ENCODE peak calls at places on chromosomes 6 and 20, in eight cellular contexts. L, R, Q, A, V, Y, O and Z are unnamed samples.

GRCh38 chr6:100664274-100665040 is 199.7 kb upstream of the SIM1 start:
- DNase-seq in L (no peak), R (peak; percentile 2), Q (no peak), A (no peak), V (peak; percentile 14), Y (peak; percentile 9), O (no peak), Z (no peak)

GRCh38 chr6:30931272-30931671 is 698 bp downstream of the SFTA2 start:
- DNase-seq in L (no peak), R (no peak), Q (no peak), A (no peak), V (no peak), Y (no peak), O (no peak), Z (no peak)

GRCh38 chr20:13648291-13648690 is 9.6 kb upstream of the TASP1 start:
- DNase-seq in L (no peak), R (no peak), Q (no peak), A (no peak), V (no peak), Y (no peak), O (no peak), Z (no peak)

GRCh38 chr6:147040521-147040920 is 163.7 kb upstream of the STXBP5 start:
- DNase-seq in L (no peak), R (no peak), Q (no peak), A (no peak), V (no peak), Y (no peak), O (no peak), Z (no peak)

GRCh38 chr6:129598244-129599187 is 111.5 kb downstream of the ARHGAP18 start:
- DNase-seq in L (no peak), R (peak; percentile 57), Q (no peak), A (no peak), V (peak; percentile 58), Y (peak; percentile 67), O (no peak), Z (peak; percentile 57)

GRCh38 chr6:96391776-96392175 is 129.8 kb upstream of the UFL1 start:
- DNase-seq in L (no peak), R (no peak), Q (no peak), A (peak; percentile 16), V (no peak), Y (peak; percentile 76), O (peak; percentile 44), Z (no peak)

GRCh38 chr6:168133186-168133585 is 54.2 kb upstream of the FRMD1 start:
- DNase-seq in L (no peak), R (no peak), Q (no peak), A (no peak), V (no peak), Y (peak; percentile 44), O (no peak), Z (no peak)

GRCh38 chr6:140252099-140252498 is 877.7 kb upstream of the CITED2 start:
- DNase-seq in L (no peak), R (no peak), Q (no peak), A (no peak), V (no peak), Y (no peak), O (no peak), Z (no peak)

GRCh38 chr20:63056236-63057132 is 49.7 kb upstream of the BHLHE23 start:
- DNase-seq in L (no peak), R (no peak), Q (peak; percentile 20), A (peak; percentile 16), V (peak; percentile 46), Y (peak; percentile 90), O (peak; percentile 42), Z (no peak)

GRCh38 chr20:37911262-37911661 is 8.3 kb downstream of the VSTM2L start:
- DNase-seq in L (no peak), R (no peak), Q (no peak), A (no peak), V (no peak), Y (no peak), O (no peak), Z (no peak)

GRCh38 chr6:15429146-15430110 is 183.6 kb downstream of the JARID2 start:
- DNase-seq in L (no peak), R (no peak), Q (no peak), A (no peak), V (no peak), Y (no peak), O (no peak), Z (no peak)